ENCODE peak calls at places on chromosomes 5 and 9, in nine cellular contexts. C is SJSA1, Z is uterus, M is Peyer's patch, U is H9, O is HCT116, E is fibroblast of lung, H is aorta, K is lung. Y is an unnamed sample.

GRCh38 chr9:114072181-114073140 is 5.6 kb downstream of the AMBP start:
- DNase-seq in C (no peak), E (peak; percentile 35), Z (peak; percentile 33), M (peak; percentile 50), U (no peak), O (no peak), K (peak; percentile 47), H (peak; percentile 90), Y (no peak)

GRCh38 chr5:5932824-5933223 is 445.5 kb downstream of the MED10 start:
- DNase-seq in C (no peak), H (no peak), O (no peak), U (no peak), K (no peak), M (no peak), Z (no peak), E (no peak), Y (no peak)

GRCh38 chr5:175216991-175217390 is 227.0 kb downstream of the DRD1 start:
- DNase-seq in H (peak; percentile 93), Z (no peak), C (peak; percentile 37), U (no peak), M (no peak), E (peak; percentile 37), K (no peak), O (no peak), Y (no peak)

GRCh38 chr5:137438932-137439331 is 60.2 kb downstream of the SPOCK1 start:
- DNase-seq in Z (no peak), H (no peak), O (no peak), E (no peak), M (no peak), C (no peak), U (no peak), K (no peak), Y (no peak)

GRCh38 chr5:138611295-138612220 is 36.4 kb upstream of the HSPA9 start:
- DNase-seq in H (no peak), C (no peak), M (no peak), O (no peak), Z (peak; percentile 29), K (no peak), E (peak; percentile 60), U (peak; percentile 74), Y (peak; percentile 16)

GRCh38 chr5:8693341-8693844 is 824.4 kb downstream of the MTRR start:
- DNase-seq in Z (no peak), H (no peak), M (no peak), K (no peak), O (no peak), E (no peak), C (no peak), U (no peak), Y (no peak)

GRCh38 chr5:173688708-173689107 is 72.3 kb upstream of the BOD1 start:
- DNase-seq in Z (no peak), K (no peak), U (no peak), H (no peak), C (no peak), E (no peak), O (no peak), M (no peak), Y (no peak)

GRCh38 chr9:110592075-110592830 is 12.7 kb upstream of the SVEP1 start:
- DNase-seq in U (no peak), Z (no peak), K (no peak), M (no peak), H (no peak), C (no peak), O (no peak), E (no peak), Y (no peak)

GRCh38 chr9:2730971-2731370 is 13.7 kb downstream of the KCNV2 start:
- DNase-seq in E (no peak), K (no peak), Z (no peak), H (no peak), O (no peak), M (no peak), C (no peak), U (no peak), Y (no peak)

GRCh38 chr5:6473284-6473683 is 24.6 kb downstream of the UBE2QL1 start:
- DNase-seq in M (no peak), H (no peak), E (no peak), C (no peak), K (no peak), U (no peak), O (no peak), Z (no peak), Y (no peak)

GRCh38 chr9:89877051-89878002 is 272.5 kb downstream of the GADD45G start:
- DNase-seq in E (no peak), Z (peak; percentile 4), C (no peak), K (no peak), M (peak; percentile 19), H (peak; percentile 19), U (peak; percentile 18), O (no peak), Y (no peak)

DNA sequence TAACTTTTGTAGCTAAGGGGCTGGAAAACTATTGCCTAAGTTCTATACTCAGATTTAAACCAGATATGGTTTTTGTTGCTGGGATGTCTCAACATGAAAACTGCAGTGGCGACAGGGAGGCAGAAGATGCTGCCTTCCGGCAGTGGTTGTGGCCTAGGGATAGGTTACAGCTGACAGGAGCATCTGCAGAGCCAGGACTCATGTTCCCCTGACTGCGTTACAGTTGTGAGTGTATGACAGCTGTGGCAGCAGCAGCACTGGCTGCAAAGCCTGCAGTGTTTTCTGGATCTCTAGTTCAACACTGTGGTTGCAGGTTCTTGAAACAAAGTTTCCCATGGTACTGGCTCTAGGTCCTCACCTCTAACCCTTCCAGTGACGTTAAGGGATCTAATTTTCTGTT is 498.8 kb upstream of the CDH18 start:
- DNase-seq in C (no peak), O (no peak), H (no peak), M (no peak), E (no peak), U (no peak), Z (no peak), K (no peak), Y (no peak)
- H3K4me1 ChIP-seq in C (no peaks in the 10 kb centered on the region), O (no peaks in the 10 kb centered on the region), H (no peaks in the 10 kb centered on the region), M (no peaks in the 10 kb centered on the region), E (no peaks in the 10 kb centered on the region), U (no peaks in the 10 kb centered on the region), Z (no peaks in the 10 kb centered on the region), K (no peaks in the 10 kb centered on the region), Y (no peaks in the 10 kb centered on the region)

GRCh38 chr5:77302247-77302646 is 91.8 kb downstream of the PDE8B start:
- DNase-seq in E (no peak), U (no peak), K (no peak), Z (no peak), C (peak; percentile 49), H (no peak), O (no peak), M (no peak), Y (no peak)

GRCh38 chr5:77305921-77306320 is 95.4 kb downstream of the PDE8B start:
- DNase-seq in Z (peak; percentile 80), U (no peak), C (no peak), K (no peak), M (no peak), E (peak; percentile 13), H (peak; percentile 79), O (no peak), Y (no peak)

GRCh38 chr5:77305222-77305846 is 94.9 kb downstream of the PDE8B start:
- DNase-seq in E (no peak), H (no peak), M (no peak), O (no peak), U (no peak), C (no peak), Z (no peak), K (no peak), Y (no peak)

GRCh38 chr5:77302653-77303052 is 92.2 kb downstream of the PDE8B start:
- DNase-seq in H (no peak), Z (no peak), U (no peak), K (no peak), E (no peak), M (no peak), C (no peak), O (no peak), Y (no peak)

DNA sequence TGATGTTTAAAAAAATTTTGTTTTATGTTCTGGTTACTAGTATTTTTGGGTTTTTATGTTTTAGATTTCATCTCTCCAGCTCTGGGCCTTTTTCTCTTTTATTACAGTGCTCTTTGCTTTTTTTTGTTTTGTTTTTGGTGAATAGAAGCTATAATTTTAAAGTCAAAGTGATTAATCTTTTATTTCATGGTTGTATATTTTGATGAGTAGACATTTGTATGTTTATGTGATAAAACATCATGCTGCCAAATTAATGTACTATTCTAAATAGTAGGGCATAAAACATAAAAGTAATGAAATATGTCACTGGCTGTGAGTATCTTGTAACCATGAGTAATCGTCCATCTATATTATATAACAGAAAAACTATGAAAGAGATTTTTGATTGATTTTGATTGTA is 93.9 kb downstream of the PDE8B start:
- DNase-seq in Z (no peak), U (no peak), E (no peak), K (no peak), O (no peak), C (no peak), H (no peak), M (no peak), Y (no peak)
- H3K27ac ChIP-seq in Z (peak overlapping the region; percentile 82), U (no peak overlapping the region), E (no peak overlapping the region), K (no peak overlapping the region), O (no peak overlapping the region), C (no peak overlapping the region), H (no peak overlapping the region), M (no peak overlapping the region), Y (no peak overlapping the region)

DNA sequence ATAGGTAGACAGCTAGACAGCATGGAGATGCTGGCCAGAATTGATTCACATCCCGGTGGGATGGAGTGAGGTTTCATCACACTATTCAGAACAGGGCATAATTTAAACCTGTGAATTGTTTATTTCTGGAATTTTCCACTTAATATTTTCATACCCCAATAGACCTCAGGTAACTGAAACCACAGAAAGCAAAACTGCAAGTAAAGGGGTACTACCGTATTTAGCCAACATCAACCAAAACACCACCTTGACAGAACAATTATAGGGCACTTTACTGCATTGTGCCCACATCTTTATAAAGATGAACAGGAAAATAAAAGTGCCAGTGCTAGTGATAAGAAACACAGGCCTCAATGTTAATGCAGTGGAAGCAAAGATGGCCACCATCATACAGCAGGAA is 7.5 kb downstream of the SERINC5 start:
- DNase-seq in Z (no peak), O (no peak), C (no peak), E (no peak), M (no peak), H (no peak), K (no peak), U (no peak), Y (peak; percentile 30)
- H3K4me1 ChIP-seq in Z (peaks cover 3% of the 10 kb centered on the region), O (peaks cover 33% of the 10 kb centered on the region), C (peaks cover 23% of the 10 kb centered on the region), E (peaks cover 6% of the 10 kb centered on the region), M (peaks cover 73% of the 10 kb centered on the region), H (peaks cover 6% of the 10 kb centered on the region), K (peaks cover 12% of the 10 kb centered on the region), U (peaks cover 17% of the 10 kb centered on the region), Y (peaks cover 60% of the 10 kb centered on the region)

GRCh38 chr9:135975834-135976233 is 14.7 kb upstream of the UBAC1 start:
- DNase-seq in E (no peak), K (no peak), C (no peak), M (no peak), H (no peak), U (no peak), O (no peak), Z (no peak), Y (no peak)

GRCh38 chr9:135979472-135980166 is 18.4 kb upstream of the UBAC1 start:
- DNase-seq in Z (no peak), E (no peak), O (no peak), H (no peak), U (no peak), M (no peak), C (no peak), K (no peak), Y (no peak)

GRCh38 chr9:135978650-135979461 is 17.7 kb upstream of the UBAC1 start:
- DNase-seq in M (no peak), C (no peak), H (no peak), E (no peak), O (no peak), U (no peak), Z (no peak), K (no peak), Y (peak; percentile 89)

GRCh38 chr9:135976531-135976930 is 15.4 kb upstream of the UBAC1 start:
- DNase-seq in H (no peak), E (no peak), C (no peak), M (no peak), Z (no peak), O (no peak), U (no peak), K (no peak), Y (no peak)

GRCh38 chr9:135976944-135977343 is 15.8 kb upstream of the UBAC1 start:
- DNase-seq in K (no peak), M (no peak), E (no peak), C (no peak), Z (no peak), O (no peak), H (no peak), U (no peak), Y (no peak)
- H3K27ac ChIP-seq in K (no peak overlapping the region), M (no peak overlapping the region), E (no peak overlapping the region), C (no peak overlapping the region), Z (no peak overlapping the region), O (no peak overlapping the region), H (no peak overlapping the region), U (no peak overlapping the region), Y (no peak overlapping the region)